ENCODE peak calls at places on chromosome 12, in seven cellular contexts. E, Q, O, W, U, D and P are unnamed samples.

GRCh38 chr12:80849367-80849766 is 88.4 kb downstream of the LIN7A start:
- DNase-seq in E (no peak), Q (no peak), O (no peak), W (no peak), U (no peak), D (no peak), P (no peak)

GRCh38 chr12:47741340-47741703 is 16.0 kb upstream of the ENDOU start:
- DNase-seq in E (peak), Q (peak), O (peak), W (peak), U (peak), D (peak), P (no peak)

GRCh38 chr12:123106640-123107359 is 44.1 kb downstream of the PITPNM2 start:
- DNase-seq in E (peak), Q (no peak), O (no peak), W (peak), U (no peak), D (no peak), P (no peak)

GRCh38 chr12:124655317-124656213 is 88.2 kb upstream of the NCOR2 start:
- DNase-seq in E (peak), Q (peak), O (no peak), W (peak), U (no peak), D (peak), P (peak)

GRCh38 chr12:22082190-22082701 is 36.2 kb downstream of the CMAS start:
- DNase-seq in E (no peak), Q (no peak), O (no peak), W (no peak), U (no peak), D (no peak), P (no peak)

GRCh38 chr12:130160711-130161231 is 1.5 kb upstream of the FZD10 start:
- DNase-seq in E (no peak), Q (no peak), O (no peak), W (no peak), U (no peak), D (no peak), P (no peak)

GRCh38 chr12:62588916-62589315 is 122.3 kb downstream of the MON2 start:
- DNase-seq in E (no peak), Q (no peak), O (no peak), W (no peak), U (no peak), D (no peak), P (no peak)

GRCh38 chr12:44019118-44019517 is 183.2 kb downstream of the TMEM117 start:
- DNase-seq in E (no peak), Q (no peak), O (no peak), W (no peak), U (no peak), D (no peak), P (no peak)

GRCh38 chr12:3141339-3142321 is 64.5 kb downstream of the TSPAN9 start:
- DNase-seq in E (no peak), Q (no peak), O (no peak), W (peak), U (no peak), D (no peak), P (no peak)

GRCh38 chr12:110726018-110726417 is 16.7 kb downstream of the PPP1CC start:
- DNase-seq in E (no peak), Q (no peak), O (no peak), W (no peak), U (no peak), D (no peak), P (no peak)

GRCh38 chr12:39884616-39885125 is 221.2 kb downstream of the SLC2A13 start:
- DNase-seq in E (no peak), Q (no peak), O (no peak), W (no peak), U (peak), D (no peak), P (no peak)

GRCh38 chr12:115932073-115932472 is 345.4 kb downstream of the MED13L start:
- DNase-seq in E (no peak), Q (peak), O (no peak), W (no peak), U (no peak), D (no peak), P (no peak)

GRCh38 chr12:116222358-116222757 is 55.1 kb downstream of the MED13L start:
- DNase-seq in E (no peak), Q (no peak), O (peak), W (no peak), U (peak), D (peak), P (no peak)

GRCh38 chr12:63940295-63940997 is 95.9 kb downstream of the SRGAP1 start:
- DNase-seq in E (no peak), Q (no peak), O (no peak), W (no peak), U (no peak), D (peak), P (no peak)

GRCh38 chr12:103590271-103590670 is 3.2 kb downstream of the STAB2 start:
- DNase-seq in E (no peak), Q (no peak), O (no peak), W (no peak), U (no peak), D (no peak), P (no peak)

GRCh38 chr12:80412343-80412953 is 31.6 kb upstream of the PTPRQ start:
- DNase-seq in E (no peak), Q (no peak), O (peak), W (no peak), U (peak), D (peak), P (no peak)

GRCh38 chr12:117563007-117563406 is 201.6 kb upstream of the NOS1 start:
- DNase-seq in E (no peak), Q (no peak), O (no peak), W (no peak), U (no peak), D (no peak), P (no peak)

GRCh38 chr12:53299101-53299453 is 418 bp upstream of the MYG1 start:
- DNase-seq in E (no peak), Q (no peak), O (peak), W (no peak), U (peak), D (peak), P (no peak)

GRCh38 chr12:53300187-53300586 is 692 bp downstream of the MYG1 start:
- DNase-seq in E (no peak), Q (no peak), O (no peak), W (no peak), U (peak), D (peak), P (no peak)

GRCh38 chr12:62720661-62721330 is 214.2 kb downstream of the PPM1H start:
- DNase-seq in E (no peak), Q (no peak), O (no peak), W (no peak), U (no peak), D (peak), P (no peak)

GRCh38 chr12:48865141-48865440 is 579 bp downstream of the RND1 start:
- DNase-seq in E (no peak), Q (no peak), O (no peak), W (no peak), U (no peak), D (no peak), P (no peak)

GRCh38 chr12:15756822-15757221 is 32.4 kb downstream of the EPS8 start:
- DNase-seq in E (no peak), Q (no peak), O (no peak), W (no peak), U (peak), D (peak), P (no peak)

GRCh38 chr12:51890135-51890464 is 2.2 kb downstream of the ANKRD33 start:
- DNase-seq in E (no peak), Q (peak), O (no peak), W (no peak), U (no peak), D (no peak), P (no peak)

GRCh38 chr12:107406932-107407331 is 278.7 kb upstream of the PWP1 start:
- DNase-seq in E (no peak), Q (no peak), O (no peak), W (no peak), U (no peak), D (no peak), P (no peak)

GRCh38 chr12:107402041-107403022 is 283.3 kb upstream of the PWP1 start:
- DNase-seq in E (no peak), Q (no peak), O (peak), W (peak), U (peak), D (peak), P (no peak)

GRCh38 chr12:107400686-107401447 is 284.7 kb upstream of the PWP1 start:
- DNase-seq in E (no peak), Q (no peak), O (no peak), W (no peak), U (no peak), D (peak), P (no peak)

GRCh38 chr12:107405436-107405835 is 280.2 kb upstream of the PWP1 start:
- DNase-seq in E (peak), Q (no peak), O (no peak), W (peak), U (no peak), D (no peak), P (no peak)

DNA sequence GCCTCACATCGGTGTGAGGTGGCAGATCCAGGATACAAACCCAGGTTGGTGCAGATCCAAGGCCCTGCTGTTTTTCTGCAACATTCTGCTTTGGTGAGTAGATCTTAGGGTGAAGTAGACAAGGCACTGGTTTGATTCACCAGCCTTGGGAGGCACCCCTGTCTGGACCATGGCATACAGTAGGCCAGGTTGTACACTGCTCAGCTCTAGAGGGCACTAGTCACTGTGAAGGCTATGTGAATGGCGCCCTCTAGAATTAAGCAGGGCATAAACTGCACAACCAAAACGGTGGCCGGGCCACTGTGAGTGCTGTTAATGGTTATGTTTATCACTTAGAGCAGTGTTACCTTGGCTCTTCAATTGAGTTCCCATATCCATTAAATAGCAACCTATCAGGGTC is 280.6 kb upstream of the PWP1 start:
- DNase-seq in E (no peak), Q (no peak), O (peak), W (no peak), U (peak), D (no peak), P (no peak)
- TF ChIP-seq CTCF in E (no peak), Q (no peak), O (peak), W (no peak), U (peak), D (peak), P (peak)

DNA sequence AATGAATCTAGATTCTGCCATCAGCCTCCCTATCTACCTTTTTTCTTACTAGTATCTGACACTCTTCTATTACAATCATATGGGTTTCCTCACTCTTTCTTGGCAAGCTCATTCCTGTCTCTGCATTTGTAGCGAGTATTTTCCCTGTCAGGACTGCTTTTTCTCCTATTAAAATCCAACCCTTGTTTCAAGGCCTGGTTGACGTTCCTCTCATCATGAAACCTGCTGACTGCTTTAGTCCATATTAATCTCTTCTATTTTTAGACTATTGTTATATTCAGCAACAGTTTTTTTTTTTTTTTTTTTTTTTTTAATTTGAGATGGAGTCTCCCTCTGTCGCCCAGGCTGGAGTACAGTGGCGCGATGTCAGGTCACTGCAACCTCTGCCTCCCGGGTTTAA is 16.0 kb downstream of the DIP2B start:
- DNase-seq in E (no peak), Q (no peak), O (no peak), W (no peak), U (no peak), D (peak), P (no peak)
- TF ChIP-seq CTCF in E (no peak), Q (no peak), O (no peak), W (no peak), U (no peak), D (no peak), P (no peak)

GRCh38 chr12:23340351-23340750 is 609.1 kb downstream of the SOX5 start:
- DNase-seq in E (no peak), Q (no peak), O (no peak), W (no peak), U (no peak), D (no peak), P (no peak)

GRCh38 chr12:23342407-23342806 is 607.1 kb downstream of the SOX5 start:
- DNase-seq in E (no peak), Q (no peak), O (no peak), W (no peak), U (no peak), D (no peak), P (no peak)

GRCh38 chr12:23335593-23335992 is 613.9 kb downstream of the SOX5 start:
- DNase-seq in E (no peak), Q (no peak), O (no peak), W (no peak), U (no peak), D (no peak), P (no peak)

GRCh38 chr12:23333938-23334337 is 615.5 kb downstream of the SOX5 start:
- DNase-seq in E (no peak), Q (no peak), O (no peak), W (no peak), U (no peak), D (no peak), P (no peak)

GRCh38 chr12:23337213-23337612 is 612.3 kb downstream of the SOX5 start:
- DNase-seq in E (no peak), Q (no peak), O (no peak), W (no peak), U (no peak), D (no peak), P (no peak)
- TF ChIP-seq CTCF in E (no peak), Q (no peak), O (no peak), W (no peak), U (no peak), D (no peak), P (no peak)

DNA sequence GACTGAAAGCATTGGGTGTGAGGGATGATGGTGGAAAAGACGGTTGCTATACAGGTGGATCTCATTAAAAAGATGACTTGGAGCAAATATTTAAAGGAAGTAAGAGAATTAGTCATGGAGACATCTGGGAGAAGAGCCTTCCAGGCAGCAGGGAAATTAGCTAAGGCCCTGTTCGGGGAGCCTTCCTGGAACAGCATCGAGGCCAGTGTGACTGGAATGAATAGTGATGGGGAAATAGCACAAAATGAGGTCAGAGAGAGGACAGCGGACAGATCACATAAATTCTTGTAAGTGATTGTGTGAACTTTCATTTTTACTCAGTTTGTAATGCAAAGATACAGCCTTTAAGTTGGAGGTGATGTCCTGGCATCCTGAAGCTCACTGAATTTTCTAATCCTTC is 842.3 kb downstream of the SLC6A15 start:
- DNase-seq in E (peak), Q (peak), O (no peak), W (peak), U (no peak), D (peak), P (no peak)
- TF ChIP-seq CTCF in E (no peak), Q (no peak), O (no peak), W (no peak), U (no peak), D (no peak), P (no peak)

GRCh38 chr12:69779928-69780327 is 41.3 kb downstream of the RAB3IP start:
- DNase-seq in E (no peak), Q (no peak), O (peak), W (no peak), U (peak), D (peak), P (peak)
- TF ChIP-seq CTCF in E (no peak), Q (no peak), O (peak), W (no peak), U (peak), D (peak), P (peak)

GRCh38 chr12:46468159-46468558 is 95.6 kb upstream of the SLC38A2 start:
- DNase-seq in E (peak), Q (no peak), O (no peak), W (no peak), U (no peak), D (peak), P (no peak)
- TF ChIP-seq CTCF in E (peak), Q (no peak), O (peak), W (no peak), U (no peak), D (no peak), P (no peak)

GRCh38 chr12:95724767-95725166 is 65.8 kb downstream of the NTN4 start:
- DNase-seq in E (no peak), Q (no peak), O (no peak), W (no peak), U (no peak), D (no peak), P (no peak)

GRCh38 chr12:95718001-95718400 is 72.6 kb downstream of the NTN4 start:
- DNase-seq in E (no peak), Q (no peak), O (peak), W (no peak), U (no peak), D (peak), P (no peak)

GRCh38 chr12:95723693-95724384 is 66.7 kb downstream of the NTN4 start:
- DNase-seq in E (no peak), Q (no peak), O (no peak), W (no peak), U (no peak), D (no peak), P (no peak)

GRCh38 chr12:95718772-95719171 is 71.8 kb downstream of the NTN4 start:
- DNase-seq in E (no peak), Q (no peak), O (no peak), W (no peak), U (no peak), D (no peak), P (no peak)

DNA sequence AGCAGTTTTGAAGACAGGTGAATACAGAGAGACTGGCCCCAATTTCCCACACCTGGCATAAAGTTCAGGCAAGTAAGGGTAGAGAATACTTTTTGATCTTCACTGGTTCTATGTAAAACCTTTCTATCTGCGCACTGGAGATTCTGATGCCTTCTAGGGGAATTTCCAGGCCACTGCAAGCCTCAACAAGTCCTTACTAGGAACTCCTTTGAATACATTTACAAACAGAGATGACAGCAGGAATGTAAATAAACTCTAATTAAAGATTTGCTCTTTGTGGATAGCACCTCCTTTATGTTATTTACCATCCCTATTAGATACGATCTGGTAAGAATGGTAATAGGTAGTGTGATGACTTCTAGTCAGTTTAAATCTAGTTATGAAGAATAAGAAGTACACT is 69.2 kb downstream of the NTN4 start:
- DNase-seq in E (no peak), Q (no peak), O (no peak), W (no peak), U (peak), D (no peak), P (no peak)
- TF ChIP-seq CTCF in E (no peak), Q (no peak), O (no peak), W (no peak), U (peak), D (no peak), P (no peak)